ENCODE peak calls at places on chromosomes 11 and 22, in five cellular contexts. X, U, B, T and C are unnamed samples.

GRCh38 chr11:68012843-68013610 is 2.9 kb downstream of the ALDH3B1 start:
- DNase-seq in B (no peak), U (peak), X (no peak), T (no peak), C (no peak)

GRCh38 chr11:122863704-122864326 is 18.7 kb upstream of the JHY start:
- DNase-seq in B (no peak), X (no peak), U (no peak), T (no peak), C (no peak)

GRCh38 chr11:70435765-70436500 is 37.6 kb downstream of the CTTN start:
- DNase-seq in T (no peak), U (no peak), X (no peak), B (no peak), C (peak)

GRCh38 chr11:77019976-77020591 is 14.1 kb upstream of the B3GNT6 start:
- DNase-seq in B (no peak), T (no peak), X (no peak), U (no peak), C (no peak)

GRCh38 chr11:105720096-105720495 is 110.2 kb downstream of the GRIA4 start:
- DNase-seq in B (no peak), T (no peak), X (no peak), U (peak), C (no peak)

GRCh38 chr11:128597209-128597608 is 9.9 kb upstream of the ETS1 start:
- DNase-seq in X (no peak), U (no peak), T (no peak), B (no peak), C (no peak)

GRCh38 chr22:22933807-22934542 is 46.4 kb downstream of the IGLL5 start:
- DNase-seq in X (peak), T (no peak), U (no peak), B (no peak), C (no peak)

GRCh38 chr11:63985812-63986155 is 454 bp upstream of the OTUB1 start:
- DNase-seq in X (peak), B (no peak), T (no peak), U (peak), C (no peak)

GRCh38 chr11:9884601-9885000 is 220.7 kb downstream of the SWAP70 start:
- DNase-seq in X (no peak), T (no peak), B (no peak), U (no peak), C (no peak)

GRCh38 chr22:25404923-25405853 is 159.3 kb upstream of the GRK3 start:
- DNase-seq in B (peak), U (peak), T (peak), X (peak), C (peak)

GRCh38 chr22:46040471-46041465 is 63.8 kb upstream of the WNT7B start:
- DNase-seq in B (no peak), T (peak), X (no peak), U (no peak), C (peak)

GRCh38 chr11:61294717-61295595 is at the start of gene VWCE:
- DNase-seq in B (peak), U (peak), T (no peak), X (peak), C (peak)

GRCh38 chr11:33438311-33438710 is 181.1 kb downstream of the HIPK3 start:
- DNase-seq in T (no peak), U (no peak), B (no peak), X (no peak), C (no peak)

GRCh38 chr22:33579448-33580093 is 340.7 kb downstream of the LARGE1 start:
- DNase-seq in T (peak), B (peak), U (peak), X (peak), C (no peak)

GRCh38 chr11:17343907-17344306 is 7.7 kb upstream of the NCR3LG1 start:
- DNase-seq in T (no peak), B (no peak), U (no peak), X (peak), C (no peak)

GRCh38 chr11:7563269-7563668 is 49.5 kb downstream of the PPFIBP2 start:
- DNase-seq in B (no peak), T (no peak), U (no peak), X (no peak), C (no peak)

GRCh38 chr11:75554258-75555022 is 7.6 kb upstream of the SERPINH1 start:
- DNase-seq in T (peak), B (no peak), X (no peak), U (peak), C (peak)

GRCh38 chr11:34313099-34313517 is 44.7 kb downstream of the ABTB2 start:
- DNase-seq in U (no peak), X (peak), B (no peak), T (no peak), C (no peak)